ENCODE peak calls at places on chromosomes 7 and 10, in six cellular contexts. J, W, A, T, U and I are unnamed samples.

GRCh38 chr7:30757343-30757695 is 5.4 kb downstream of the INMT start:
- DNase-seq in J (no peak), W (no peak), A (no peak), T (no peak), U (no peak), I (no peak)

GRCh38 chr10:133230387-133231195 is 574 bp downstream of the UTF1 start:
- DNase-seq in J (no peak), W (no peak), A (peak; percentile 31), T (no peak), U (no peak), I (no peak)

GRCh38 chr10:1049425-1049958 is 573 bp upstream of the IDI1 start:
- DNase-seq in J (no peak), W (no peak), A (no peak), T (no peak), U (peak; percentile 85), I (no peak)

GRCh38 chr10:80447618-80448190 is 6.4 kb upstream of the TSPAN14 start:
- DNase-seq in J (no peak), W (no peak), A (no peak), T (no peak), U (no peak), I (no peak)

GRCh38 chr7:43763183-43763582 is 4.7 kb downstream of the BLVRA start:
- DNase-seq in J (no peak), W (no peak), A (peak; percentile 64), T (no peak), U (no peak), I (no peak)

GRCh38 chr7:158963780-158964222 is 107.4 kb downstream of the DYNC2I1 start:
- DNase-seq in J (no peak), W (no peak), A (no peak), T (no peak), U (no peak), I (peak; percentile 73)

GRCh38 chr10:90204956-90205695 is 503.7 kb downstream of the KIF20B start:
- DNase-seq in J (no peak), W (no peak), A (no peak), T (no peak), U (peak; percentile 72), I (peak; percentile 20)

GRCh38 chr10:127738512-127739424 is 1.8 kb downstream of the FOXI2 start:
- DNase-seq in J (no peak), W (no peak), A (no peak), T (no peak), U (no peak), I (no peak)

GRCh38 chr10:29064665-29065064 is 224.2 kb upstream of the LYZL1 start:
- DNase-seq in J (no peak), W (no peak), A (no peak), T (peak; percentile 5), U (peak; percentile 94), I (no peak)

GRCh38 chr7:140638311-140638791 is 2.3 kb downstream of the DENND2A start:
- DNase-seq in J (no peak), W (no peak), A (peak; percentile 90), T (peak; percentile 82), U (peak; percentile 93), I (peak; percentile 84)

GRCh38 chr10:114346176-114347031 is 57.9 kb downstream of the AFAP1L2 start:
- DNase-seq in J (no peak), W (no peak), A (no peak), T (no peak), U (peak; percentile 57), I (peak; percentile 56)

GRCh38 chr7:3069767-3070449 is 26.2 kb upstream of the CARD11 start:
- DNase-seq in J (no peak), W (no peak), A (no peak), T (no peak), U (no peak), I (no peak)

GRCh38 chr10:131832056-131832685 is 68.6 kb upstream of the PPP2R2D start:
- DNase-seq in J (no peak), W (no peak), A (no peak), T (no peak), U (no peak), I (no peak)

GRCh38 chr7:154574235-154574634 is 428.7 kb downstream of the PAXIP1 start:
- DNase-seq in J (no peak), W (no peak), A (no peak), T (no peak), U (no peak), I (no peak)

GRCh38 chr7:40015790-40016296 is 65.8 kb downstream of the CDK13 start:
- DNase-seq in J (no peak), W (no peak), A (no peak), T (peak; percentile 35), U (no peak), I (no peak)

GRCh38 chr10:118792501-118792900 is 37.7 kb upstream of the CACUL1 start:
- DNase-seq in J (no peak), W (no peak), A (no peak), T (no peak), U (peak; percentile 30), I (no peak)

GRCh38 chr7:133863362-133864061 is 263.6 kb upstream of the LRGUK start:
- DNase-seq in J (no peak), W (no peak), A (peak; percentile 63), T (no peak), U (no peak), I (no peak)

GRCh38 chr7:43650457-43651052 is 67.6 kb downstream of the STK17A start:
- DNase-seq in J (no peak), W (no peak), A (peak; percentile 73), T (peak; percentile 92), U (no peak), I (peak; percentile 65)

GRCh38 chr10:21499910-21500577 is 25.4 kb downstream of the SKIDA1 start:
- DNase-seq in J (no peak), W (no peak), A (peak; percentile 87), T (no peak), U (no peak), I (peak; percentile 61)
- H3K4me3 ChIP-seq in J (peak overlapping the region; percentile 66), W (peak overlapping the region; percentile 73), A (peak overlapping the region; percentile 39), T (no peak overlapping the region), U (peak overlapping the region; percentile 61), I (peak overlapping the region; percentile 36)

DNA sequence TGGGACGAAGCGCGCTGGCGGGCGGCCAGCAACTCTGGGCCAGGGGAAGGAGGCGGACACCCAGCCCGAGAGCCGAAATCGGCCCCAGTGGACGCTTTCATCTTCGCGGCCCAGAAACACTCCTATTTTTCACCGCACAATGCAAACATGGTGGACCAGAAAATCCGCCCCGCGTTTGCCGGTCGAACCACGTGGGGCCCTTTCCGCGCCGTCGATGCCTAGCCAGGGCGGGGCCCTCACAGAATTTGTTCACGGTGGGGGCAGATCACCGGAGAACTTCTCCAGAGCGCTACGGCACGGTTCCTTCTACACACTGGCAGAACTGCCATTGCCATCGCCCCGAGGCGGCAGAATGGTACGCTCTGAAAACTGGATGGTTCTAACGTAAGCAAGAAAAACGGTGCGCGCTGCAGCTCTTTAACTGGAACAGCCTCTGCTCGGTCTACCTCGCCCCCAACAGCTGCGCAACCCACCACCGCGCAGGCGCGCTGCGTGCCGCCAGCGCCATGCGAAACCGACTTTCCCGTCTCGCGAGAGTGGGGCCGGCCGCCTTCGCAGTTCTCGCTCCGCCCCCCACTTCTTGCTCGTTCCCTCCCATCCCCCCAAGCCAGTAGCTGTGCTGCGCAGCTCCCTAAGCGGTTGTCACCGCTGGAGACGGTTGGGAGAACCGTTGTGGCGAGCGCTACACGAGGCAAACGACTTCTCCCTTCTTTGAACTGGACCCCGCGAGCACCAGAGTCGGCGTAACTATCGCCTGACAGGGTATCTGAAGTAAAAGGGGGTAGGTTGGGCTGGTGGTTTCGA is at the start of gene HNRNPH3:
- DNase-seq in J (peak; percentile 98), W (peak; percentile 97), A (peak; percentile 98), T (peak; percentile 97), U (peak; percentile 100), I (peak; percentile 97)
- H2BK5ac ChIP-seq in J (peak within 1 kb of the TSS; percentile 91), W (peak within 1 kb of the TSS; percentile 97), A (peak within 1 kb of the TSS; percentile 96), T (peak within 1 kb of the TSS; percentile 93), U (peak within 1 kb of the TSS; percentile 81), I (peak within 1 kb of the TSS; percentile 96)

GRCh38 chr7:106284516-106285050 is at the start of gene NAMPT:
- DNase-seq in J (no peak), W (no peak), A (no peak), T (no peak), U (no peak), I (no peak)
- H4K8ac ChIP-seq in J (peak within 1 kb of the TSS; percentile 23), W (peak within 1 kb of the TSS; percentile 92), A (no peak within 1 kb of the TSS), T (peak within 1 kb of the TSS; percentile 88), U (peak within 1 kb of the TSS; percentile 90), I (peak within 1 kb of the TSS; percentile 97)

GRCh38 chr7:6228363-6228762 is 44.1 kb downstream of the CYTH3 start:
- DNase-seq in J (no peak), W (no peak), A (no peak), T (peak; percentile 33), U (no peak), I (peak; percentile 55)
- H3K4me3 ChIP-seq in J (peak overlapping the region; percentile 46), W (no peak overlapping the region), A (no peak overlapping the region), T (peak overlapping the region; percentile 4), U (no peak overlapping the region), I (peak overlapping the region; percentile 54)